ENCODE peak calls at places on chromosome 6, in ten cellular contexts. Z, O, L, G, R, Y, T, S, A and N are unnamed samples.

GRCh38 chr6:167567142-167568033 is 242.5 kb downstream of the TTLL2 start:
- DNase-seq in A (peak), Y (no peak), R (no peak), G (no peak), L (no peak), O (no peak), Z (peak), S (no peak), T (no peak), N (no peak)

GRCh38 chr6:38281131-38281530 is 358.6 kb downstream of the BTBD9 start:
- DNase-seq in Y (no peak), L (no peak), A (no peak), G (no peak), S (no peak), R (no peak), O (no peak), Z (no peak), T (no peak), N (no peak)

GRCh38 chr6:35493307-35493983 is 3.4 kb downstream of the TEAD3 start:
- DNase-seq in Y (no peak), O (no peak), R (no peak), A (no peak), L (no peak), S (no peak), T (no peak), Z (no peak), G (no peak), N (no peak)

GRCh38 chr6:37992749-37993148 is 173.2 kb downstream of the ZFAND3 start:
- DNase-seq in A (no peak), Z (no peak), O (no peak), L (no peak), S (no peak), T (no peak), Y (no peak), R (no peak), G (no peak), N (no peak)

GRCh38 chr6:134217110-134217509 is 100.8 kb downstream of the SGK1 start:
- DNase-seq in A (no peak), G (no peak), R (no peak), S (no peak), O (no peak), Y (no peak), Z (no peak), L (no peak), T (no peak), N (no peak)

GRCh38 chr6:145077382-145077781 is 657.9 kb downstream of the EPM2A start:
- DNase-seq in S (no peak), T (no peak), Z (no peak), R (no peak), A (no peak), G (no peak), L (no peak), Y (no peak), O (no peak), N (no peak)

GRCh38 chr6:46526607-46527006 is 35.4 kb upstream of the RCAN2 start:
- DNase-seq in Z (no peak), T (no peak), R (no peak), O (no peak), L (no peak), A (no peak), Y (no peak), S (no peak), G (no peak), N (no peak)

GRCh38 chr6:102525336-102525735 is 1131.8 kb downstream of the GRIK2 start:
- DNase-seq in G (no peak), O (no peak), R (no peak), Y (no peak), A (no peak), S (no peak), T (no peak), L (no peak), Z (no peak), N (no peak)

DNA sequence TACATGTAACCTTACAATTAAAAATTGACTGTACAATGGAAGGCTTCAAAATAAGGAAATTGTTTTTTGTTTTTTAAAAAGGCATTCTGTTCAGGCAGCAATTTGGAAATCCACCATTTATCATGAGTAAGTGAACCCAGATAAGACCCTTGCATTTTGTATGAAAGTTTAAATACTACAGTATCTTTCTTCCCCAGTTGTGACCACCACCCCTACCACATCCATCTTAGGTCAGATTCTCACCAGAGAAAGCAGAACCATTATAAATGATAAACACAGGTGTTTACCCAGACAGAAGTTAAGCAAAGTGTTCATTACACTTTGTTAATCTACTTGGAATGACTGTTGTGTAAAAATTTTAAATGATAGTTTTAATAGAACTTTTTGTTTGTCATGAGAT is 20.2 kb downstream of the SENP6 start:
- DNase-seq in L (no peak), S (no peak), Z (no peak), O (no peak), T (no peak), G (no peak), Y (no peak), A (no peak), R (no peak), N (no peak)
- H3K27ac ChIP-seq in L (no peak), S (no peak), Z (no peak), O (no peak), T (no peak), G (no peak), Y (no peak), A (no peak), R (no peak), N (no peak)

GRCh38 chr6:79334674-79335073 is 100.2 kb upstream of the HMGN3 start:
- DNase-seq in Z (no peak), L (no peak), Y (peak), T (no peak), O (no peak), A (no peak), G (no peak), S (no peak), R (no peak), N (no peak)
- H3K27ac ChIP-seq in Z (no peak), L (no peak), Y (no peak), T (no peak), O (no peak), A (no peak), G (no peak), S (no peak), R (no peak), N (no peak)

GRCh38 chr6:13495112-13495765 is 7.8 kb upstream of the GFOD1 start:
- DNase-seq in T (no peak), L (no peak), G (no peak), R (no peak), O (no peak), S (no peak), Y (no peak), A (no peak), Z (no peak), N (no peak)
- H3K27ac ChIP-seq in T (no peak), L (no peak), G (no peak), R (no peak), O (no peak), S (no peak), Y (no peak), A (no peak), Z (no peak), N (no peak)

GRCh38 chr6:122049341-122049740 is 350.1 kb upstream of the HSF2 start:
- DNase-seq in T (peak), R (peak), S (no peak), Y (no peak), G (no peak), L (no peak), Z (no peak), A (no peak), O (no peak), N (no peak)
- H3K27ac ChIP-seq in T (no peak), R (no peak), S (no peak), Y (no peak), G (no peak), L (no peak), Z (no peak), A (no peak), O (no peak), N (no peak)

DNA sequence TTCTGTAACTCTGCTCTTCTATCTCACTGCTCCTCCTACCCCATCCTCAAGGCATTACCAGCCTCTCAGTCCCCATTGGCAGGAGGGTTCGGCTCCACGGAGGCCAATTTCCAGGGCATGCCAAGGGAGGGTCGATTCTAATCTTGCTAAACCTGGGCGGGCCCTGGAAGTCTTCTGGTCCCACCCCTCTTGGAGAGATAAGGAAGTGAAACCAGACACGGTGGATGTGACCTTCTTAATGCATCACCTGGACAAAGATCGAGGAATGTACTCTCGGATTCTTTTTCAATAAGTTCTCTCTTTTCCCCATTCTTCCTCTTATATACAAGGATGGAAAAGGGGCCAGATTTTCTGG is 112.3 kb upstream of the ARMC2 start:
- DNase-seq in A (no peak), T (no peak), G (no peak), L (no peak), S (no peak), R (no peak), O (no peak), Y (no peak), Z (peak), N (no peak)
- H3K27ac ChIP-seq in A (no peak), T (no peak), G (no peak), L (no peak), S (no peak), R (peak), O (no peak), Y (peak), Z (no peak), N (no peak)

GRCh38 chr6:111789593-111789992 is 83.7 kb downstream of the FYN start:
- DNase-seq in L (no peak), R (no peak), Z (no peak), T (peak), A (no peak), G (no peak), S (no peak), Y (no peak), O (no peak), N (no peak)
- H3K27ac ChIP-seq in L (no peak), R (no peak), Z (no peak), T (no peak), A (peak), G (no peak), S (no peak), Y (no peak), O (no peak), N (no peak)

DNA sequence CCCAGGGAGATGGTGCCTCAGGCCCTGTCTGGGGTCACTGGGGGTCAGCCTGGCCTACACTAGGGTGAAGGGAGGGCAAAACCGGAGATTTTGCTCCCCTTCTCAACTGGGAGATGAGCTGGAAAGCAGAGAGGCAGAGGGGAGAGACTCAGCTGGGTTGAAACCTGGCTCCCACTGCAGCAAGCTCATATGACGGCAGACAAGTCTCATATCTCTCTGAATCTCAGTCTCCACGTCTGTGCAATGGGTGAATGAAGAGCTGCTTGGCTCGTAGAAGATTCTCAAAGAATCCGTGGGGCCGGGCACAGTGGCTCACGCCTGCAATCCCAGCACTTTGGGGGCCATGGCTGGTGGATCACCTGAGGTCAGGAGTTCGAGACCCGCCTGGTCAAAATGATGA is 11.6 kb upstream of the BAK1 start:
- DNase-seq in S (no peak), T (no peak), G (no peak), A (no peak), Y (no peak), Z (no peak), R (no peak), L (no peak), O (no peak), N (no peak)
- H3K27ac ChIP-seq in S (no peak), T (no peak), G (peak), A (no peak), Y (peak), Z (no peak), R (peak), L (no peak), O (no peak), N (no peak)

DNA sequence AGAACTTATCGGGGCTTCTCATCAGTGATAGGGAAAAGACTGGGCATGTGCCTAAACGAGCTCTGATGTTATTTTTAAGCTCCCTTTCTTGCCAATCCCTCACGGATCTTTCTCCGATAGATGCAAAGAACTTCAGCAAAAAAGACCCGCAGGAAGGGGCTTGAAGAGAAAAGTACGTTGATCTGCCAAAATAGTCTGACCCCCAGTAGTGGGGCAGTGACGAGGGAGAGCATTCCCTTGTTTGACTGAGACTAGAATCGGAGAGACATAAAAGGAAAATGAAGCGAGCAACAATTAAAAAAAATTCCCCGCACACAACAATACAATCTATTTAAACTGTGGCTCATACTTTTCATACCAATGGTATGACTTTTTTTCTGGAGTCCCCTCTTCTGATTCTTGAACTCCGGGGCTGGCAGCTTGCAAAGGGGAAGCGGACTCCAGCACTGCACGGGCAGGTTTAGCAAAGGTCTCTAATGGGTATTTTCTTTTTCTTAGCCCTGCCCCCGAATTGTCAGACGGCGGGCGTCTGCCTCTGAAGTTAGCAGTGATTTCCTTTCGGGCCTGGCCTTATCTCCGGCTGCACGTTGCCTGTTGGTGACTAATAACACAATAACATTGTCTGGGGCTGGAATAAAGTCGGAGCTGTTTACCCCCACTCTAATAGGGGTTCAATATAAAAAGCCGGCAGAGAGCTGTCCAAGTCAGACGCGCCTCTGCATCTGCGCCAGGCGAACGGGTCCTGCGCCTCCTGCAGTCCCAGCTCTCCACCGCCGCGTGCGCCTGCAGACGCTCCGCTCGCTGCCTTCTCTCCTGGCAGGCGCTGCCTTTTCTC is at the start of gene EDN1:
- DNase-seq in O (peak), Y (no peak), G (peak), L (peak), S (peak), Z (peak), R (peak), A (peak), T (peak), N (peak)
- H3K27ac ChIP-seq in O (peak), Y (peak), G (peak), L (no peak), S (no peak), Z (peak), R (peak), A (peak), T (no peak), N (no peak)